ENCODE peak calls at places on chromosomes 6 and 20, in six cellular contexts. R is esophagus muscularis mucosa, F is SK-N-SH, V is transverse colon, U is stomach, K is HepG2. C is an unnamed sample.

GRCh38 chr20:47931002-47931401 is 145.7 kb upstream of the SULF2 start:
- DNase-seq in F (no peak), K (no peak), U (no peak), R (no peak), V (no peak), C (no peak)

GRCh38 chr6:157962601-157963084 is 19.0 kb upstream of the SYNJ2 start:
- DNase-seq in F (no peak), R (no peak), K (no peak), U (no peak), V (no peak), C (no peak)

GRCh38 chr6:41257369-41258195 is 28.9 kb downstream of the TREM1 start:
- DNase-seq in V (peak), K (no peak), F (no peak), R (peak), U (peak), C (no peak)

GRCh38 chr6:5713519-5713918 is 293.2 kb downstream of the NRN1 start:
- DNase-seq in F (no peak), V (no peak), K (peak), U (no peak), R (no peak), C (no peak)

GRCh38 chr6:114272582-114272981 is 70.2 kb downstream of the HS3ST5 start:
- DNase-seq in K (peak), R (no peak), U (no peak), V (no peak), F (no peak), C (no peak)

GRCh38 chr6:170062209-170062903 is 228.5 kb downstream of the DLL1 start:
- DNase-seq in K (no peak), F (no peak), V (peak), R (no peak), U (peak), C (peak)

GRCh38 chr6:7341989-7342742 is 29.2 kb upstream of the SSR1 start:
- DNase-seq in U (no peak), F (peak), V (no peak), K (peak), R (no peak), C (no peak)

GRCh38 chr6:170051229-170052172 is 239.4 kb downstream of the DLL1 start:
- DNase-seq in R (no peak), V (peak), K (no peak), F (no peak), U (peak), C (peak)

GRCh38 chr6:26554669-26555504 is 16.7 kb downstream of the HMGN4 start:
- DNase-seq in F (no peak), V (peak), U (no peak), K (peak), R (no peak), C (no peak)

GRCh38 chr20:11776687-11777086 is 141.0 kb upstream of the BTBD3 start:
- DNase-seq in U (no peak), R (no peak), F (no peak), V (no peak), K (no peak), C (no peak)

GRCh38 chr6:116349216-116349615 is 21.5 kb upstream of the DSE start:
- DNase-seq in K (no peak), F (no peak), R (no peak), V (no peak), U (no peak), C (no peak)

GRCh38 chr6:85642774-85643529 is at the start of gene SYNCRIP:
- DNase-seq in U (peak), F (peak), K (peak), V (peak), R (peak), C (peak)

GRCh38 chr6:88177961-88178464 is 11.9 kb upstream of the CNR1 start:
- DNase-seq in U (no peak), V (no peak), F (no peak), R (no peak), K (peak), C (no peak)

GRCh38 chr6:117404548-117404947 is 21.2 kb downstream of the ROS1 start:
- DNase-seq in R (no peak), U (no peak), K (no peak), F (no peak), V (no peak), C (no peak)

GRCh38 chr6:166575190-166575589 is 11.3 kb downstream of the RAMACL start:
- DNase-seq in R (no peak), U (no peak), V (no peak), F (no peak), K (no peak), C (no peak)

GRCh38 chr6:37021356-37022129 is 16.1 kb downstream of the FGD2 start:
- DNase-seq in U (no peak), K (peak), R (no peak), V (peak), F (no peak), C (peak)
- TF ChIP-seq EP300 in U (no peak), K (no peak), R (no peak), V (no peak), F (no peak), C (no peak)

DNA sequence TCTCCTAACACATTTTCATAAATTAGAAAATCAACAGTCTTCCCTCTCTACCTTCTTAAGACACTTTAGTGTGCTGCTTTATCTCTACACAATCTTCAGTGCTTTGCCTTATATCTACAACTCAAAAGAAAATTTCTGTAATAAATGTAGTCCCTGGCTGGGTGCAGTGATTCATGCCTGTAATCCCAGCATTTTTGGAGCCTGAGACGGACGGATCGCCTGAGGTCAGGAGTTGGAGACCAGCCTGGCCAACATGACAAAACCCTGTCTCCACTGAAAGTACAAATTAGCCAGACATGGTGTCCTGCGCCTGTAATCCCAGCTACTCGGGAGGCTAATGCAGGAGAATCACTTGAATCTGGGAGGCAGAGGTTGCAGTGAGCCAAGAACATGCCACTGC is 9.7 kb upstream of the EDN1 start:
- DNase-seq in V (no peak), U (no peak), R (no peak), K (no peak), F (no peak), C (no peak)
- H3K27ac ChIP-seq in V (no peak), U (no peak), R (no peak), K (no peak), F (no peak), C (no peak)

GRCh38 chr6:156814036-156814581 is 36.9 kb downstream of the ARID1B start:
- DNase-seq in V (no peak), F (no peak), R (no peak), U (no peak), K (no peak), C (no peak)

GRCh38 chr6:156820089-156820798 is 43.1 kb downstream of the ARID1B start:
- DNase-seq in K (no peak), F (no peak), R (no peak), U (no peak), V (no peak), C (no peak)

GRCh38 chr6:156821707-156822106 is 44.5 kb downstream of the ARID1B start:
- DNase-seq in R (no peak), K (no peak), U (no peak), F (no peak), V (no peak), C (no peak)

DNA sequence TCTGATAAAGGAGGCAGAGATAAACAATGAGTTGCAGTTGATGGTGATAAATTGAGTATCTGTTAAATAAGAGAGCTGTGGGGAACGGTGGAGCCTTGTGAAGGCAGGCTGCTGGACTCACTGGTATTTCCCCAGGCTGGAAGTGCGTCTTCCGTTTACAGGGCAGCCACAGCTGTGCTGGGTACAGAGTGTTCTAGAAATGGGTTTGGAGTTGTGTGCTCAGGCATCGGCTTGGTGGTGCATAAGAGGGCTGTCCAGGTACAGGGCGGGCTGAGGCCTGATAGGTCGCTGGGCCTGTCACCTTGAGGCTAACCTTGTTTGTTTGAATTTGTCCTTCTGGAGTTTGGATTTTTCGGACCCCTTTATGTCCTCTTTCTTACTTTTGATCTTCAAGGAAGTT is 39.3 kb downstream of the ARID1B start:
- DNase-seq in R (no peak), U (peak), K (no peak), V (peak), F (no peak), C (no peak)
- TF ChIP-seq EP300 in R (no peak), U (no peak), K (no peak), V (no peak), F (no peak), C (no peak)

GRCh38 chr6:39979461-39980328 is 45.4 kb upstream of the MOCS1 start:
- DNase-seq in U (no peak), F (no peak), V (no peak), K (no peak), R (peak), C (no peak)
- H3K27ac ChIP-seq in U (no peak), F (no peak), V (peak), K (no peak), R (peak), C (peak)

GRCh38 chr6:144349690-144350132 is 64.6 kb downstream of the UTRN start:
- DNase-seq in V (no peak), K (peak), F (no peak), R (no peak), U (no peak), C (no peak)
- TF ChIP-seq EP300 in V (no peak), K (no peak), F (no peak), R (no peak), U (no peak), C (no peak)

GRCh38 chr6:167668754-167669552 is 157.8 kb upstream of the AFDN start:
- DNase-seq in V (no peak), R (no peak), F (no peak), U (no peak), K (no peak), C (no peak)
- H3K27ac ChIP-seq in V (no peak), R (no peak), F (no peak), U (no peak), K (peak), C (no peak)

GRCh38 chr20:50401047-50401586 is 109.1 kb upstream of the PTPN1 start:
- DNase-seq in F (no peak), K (no peak), R (no peak), U (no peak), V (no peak), C (no peak)

GRCh38 chr20:50400705-50401045 is 109.5 kb upstream of the PTPN1 start:
- DNase-seq in R (no peak), K (no peak), U (no peak), F (no peak), V (no peak), C (no peak)

GRCh38 chr20:50398471-50399002 is 111.6 kb upstream of the PTPN1 start:
- DNase-seq in R (no peak), F (no peak), U (no peak), K (no peak), V (no peak), C (no peak)

GRCh38 chr20:50399003-50399916 is 110.9 kb upstream of the PTPN1 start:
- DNase-seq in V (peak), F (no peak), R (no peak), U (peak), K (peak), C (no peak)

DNA sequence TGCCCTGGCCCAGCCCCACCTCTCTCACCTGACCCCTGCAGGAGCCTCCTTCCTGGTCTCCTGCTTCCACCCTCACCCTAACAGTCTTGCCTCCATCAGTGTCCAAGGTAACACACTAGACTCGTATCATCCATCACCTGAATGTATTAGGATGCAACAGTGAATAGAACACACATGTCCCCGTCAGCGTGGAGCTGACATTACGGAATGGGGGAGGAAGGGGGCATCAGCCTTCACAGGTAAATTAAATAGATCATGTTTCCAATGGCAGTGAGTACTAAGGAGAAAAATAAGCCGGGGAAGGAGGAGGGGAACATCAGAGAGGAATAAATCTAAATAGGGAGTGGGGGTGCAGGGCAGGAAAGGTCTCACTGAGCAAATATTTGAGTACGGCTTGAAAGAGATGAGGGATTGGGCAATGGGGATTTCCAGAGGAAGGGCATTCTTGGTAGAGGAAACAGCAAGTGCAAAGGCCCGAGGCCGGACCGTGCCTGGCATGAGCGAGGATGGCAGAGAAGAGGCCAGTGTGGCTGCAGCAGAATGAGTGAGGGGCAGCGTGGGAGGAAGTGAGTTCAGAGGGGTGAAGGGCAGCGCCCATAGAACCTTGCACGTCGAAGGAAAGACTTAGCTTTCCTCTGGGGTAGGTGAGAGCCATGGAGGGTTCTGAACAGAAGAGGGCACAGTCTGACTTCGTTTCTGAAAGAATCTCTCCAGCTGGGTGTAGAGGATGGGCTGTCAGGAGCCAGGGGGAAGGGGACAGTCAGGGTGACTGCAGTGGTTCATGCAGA is 110.1 kb upstream of the PTPN1 start:
- DNase-seq in R (no peak), K (peak), F (no peak), V (no peak), U (peak), C (no peak)
- TF ChIP-seq EP300 in R (no peak), K (peak), F (no peak), V (no peak), U (no peak), C (no peak)

GRCh38 chr6:91288741-91289140 is 701.9 kb upstream of the MAP3K7 start:
- DNase-seq in R (no peak), U (no peak), F (no peak), K (no peak), V (no peak), C (no peak)

DNA sequence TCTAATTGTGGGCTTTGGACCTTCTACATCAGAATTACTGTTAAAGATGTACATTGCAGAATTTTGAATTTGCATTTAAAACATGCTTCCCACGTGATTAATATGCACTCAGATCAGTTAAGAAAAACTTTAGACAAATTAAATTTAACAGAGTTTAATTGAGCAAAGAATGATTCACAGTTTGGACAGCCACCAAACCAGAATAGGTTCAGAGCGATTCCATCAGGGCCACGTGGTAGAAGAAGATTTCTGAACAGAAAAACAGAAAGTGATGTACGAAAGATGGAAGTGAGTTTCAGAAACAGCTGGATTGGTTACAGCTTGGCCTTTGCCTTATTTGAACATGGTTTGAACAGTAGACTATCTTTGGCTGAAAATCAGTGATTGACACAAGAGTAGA is 704.2 kb upstream of the MAP3K7 start:
- DNase-seq in R (no peak), F (no peak), U (no peak), K (no peak), V (no peak), C (no peak)
- H3K27ac ChIP-seq in R (no peak), F (no peak), U (no peak), K (no peak), V (no peak), C (no peak)

GRCh38 chr6:3454206-3455016 is 2.4 kb downstream of the SLC22A23 start:
- DNase-seq in R (no peak), K (peak), U (no peak), V (no peak), F (no peak), C (no peak)
- TF ChIP-seq EP300 in R (no peak), K (no peak), U (no peak), V (no peak), F (no peak), C (no peak)

GRCh38 chr6:135850882-135851281 is 619 bp upstream of the PDE7B start:
- DNase-seq in V (no peak), K (no peak), R (no peak), F (peak), U (no peak), C (no peak)
- H3K27ac ChIP-seq in V (peak), K (no peak), R (peak), F (peak), U (no peak), C (no peak)

C was measured in suprapubic skin.